ENCODE peak calls at places on chromosome 20, in six cellular contexts. I, E, J, M, C and B are unnamed samples.

GRCh38 chr20:53707341-53708102 is 113.9 kb upstream of the ZNF217 start:
- DNase-seq in M (no peak), E (no peak), I (no peak), J (no peak), C (peak), B (no peak)

GRCh38 chr20:25867776-25868649 is 171.4 kb upstream of the ZNF337 start:
- DNase-seq in J (peak), M (peak), I (no peak), C (no peak), E (peak), B (no peak)

GRCh38 chr20:58651823-58652605 is 931 bp downstream of the STX16 start:
- DNase-seq in E (peak), J (peak), I (no peak), M (peak), C (peak), B (peak)

GRCh38 chr20:12535316-12535715 is 473.5 kb upstream of the SPTLC3 start:
- DNase-seq in I (no peak), E (no peak), J (no peak), C (no peak), M (no peak), B (no peak)

GRCh38 chr20:37315293-37316110 is 26.0 kb downstream of the MANBAL start:
- DNase-seq in I (peak), C (no peak), E (peak), M (no peak), J (no peak), B (no peak)

GRCh38 chr20:24938498-24938897 is 10.6 kb upstream of the CST7 start:
- DNase-seq in E (no peak), I (no peak), M (no peak), C (no peak), J (no peak), B (no peak)

GRCh38 chr20:37163832-37164554 is 15.1 kb upstream of the RPN2 start:
- DNase-seq in C (no peak), J (no peak), E (no peak), M (no peak), I (no peak), B (no peak)

GRCh38 chr20:8858181-8858794 is 210.6 kb upstream of the PLCB4 start:
- DNase-seq in M (no peak), E (no peak), J (no peak), I (no peak), C (no peak), B (no peak)

GRCh38 chr20:44643154-44643519 is 8.4 kb downstream of the ADA start:
- DNase-seq in I (no peak), C (no peak), E (no peak), J (no peak), M (no peak), B (no peak)

GRCh38 chr20:23159256-23159922 is 73.3 kb upstream of the CD93 start:
- DNase-seq in M (no peak), J (no peak), C (no peak), E (peak), I (no peak), B (no peak)

GRCh38 chr20:53752971-53753879 is 159.6 kb upstream of the ZNF217 start:
- DNase-seq in M (no peak), C (peak), J (peak), E (no peak), I (no peak), B (peak)

GRCh38 chr20:3164763-3165410 is 5.2 kb upstream of the FASTKD5 start:
- DNase-seq in E (no peak), J (no peak), I (no peak), C (no peak), M (no peak), B (no peak)

GRCh38 chr20:62170536-62170935 is 12.3 kb upstream of the MTG2 start:
- DNase-seq in E (no peak), C (no peak), M (no peak), I (no peak), J (no peak), B (no peak)

GRCh38 chr20:62172666-62173065 is 10.2 kb upstream of the MTG2 start:
- DNase-seq in J (no peak), C (no peak), I (no peak), M (no peak), E (peak), B (no peak)

GRCh38 chr20:62168890-62169435 is 13.9 kb upstream of the MTG2 start:
- DNase-seq in I (no peak), C (no peak), M (no peak), E (no peak), J (no peak), B (no peak)

GRCh38 chr20:62174021-62174804 is 8.6 kb upstream of the MTG2 start:
- DNase-seq in M (no peak), E (no peak), J (no peak), C (no peak), I (no peak), B (no peak)

GRCh38 chr20:62171245-62171644 is 11.6 kb upstream of the MTG2 start:
- DNase-seq in I (no peak), E (peak), C (no peak), J (no peak), M (no peak), B (no peak)
- TF ChIP-seq CTCF in I (no peak), E (no peak), C (no peak), J (no peak), M (no peak), B (no peak)

DNA sequence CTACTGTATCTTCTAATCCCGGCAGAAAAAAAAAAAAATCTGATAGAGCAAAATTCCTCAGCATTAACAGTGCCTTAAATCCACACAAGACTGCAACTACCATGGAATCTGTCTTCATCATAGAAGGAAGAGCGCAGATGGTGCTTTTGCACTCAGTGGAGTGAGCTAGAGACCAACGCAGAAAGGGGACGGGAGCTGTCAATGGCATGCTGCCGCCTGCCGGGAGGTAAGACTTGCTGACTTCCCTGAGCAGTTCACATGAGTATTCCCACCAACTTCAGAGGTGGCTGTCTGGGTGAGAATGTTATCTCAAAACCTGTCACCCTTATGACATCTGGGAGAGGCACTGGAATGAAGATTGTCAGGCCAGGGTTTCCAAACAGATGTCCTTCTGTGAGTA is 35.6 kb downstream of the DZANK1 start:
- DNase-seq in J (no peak), M (no peak), C (no peak), E (no peak), I (no peak), B (no peak)
- TF ChIP-seq CTCF in J (no peak), M (no peak), C (no peak), E (no peak), I (no peak), B (no peak)

GRCh38 chr20:61797200-61797599 is 268.5 kb downstream of the TAF4 start:
- DNase-seq in I (no peak), E (no peak), J (no peak), M (no peak), C (no peak), B (no peak)
- TF ChIP-seq CTCF in I (no peak), E (no peak), J (no peak), M (no peak), C (no peak), B (no peak)

GRCh38 chr20:46715292-46715756 is 5.9 kb downstream of the SLC2A10 start:
- DNase-seq in M (peak), I (peak), C (peak), E (no peak), J (peak), B (no peak)
- TF ChIP-seq CTCF in M (peak), I (peak), C (no peak), E (no peak), J (peak), B (no peak)

DNA sequence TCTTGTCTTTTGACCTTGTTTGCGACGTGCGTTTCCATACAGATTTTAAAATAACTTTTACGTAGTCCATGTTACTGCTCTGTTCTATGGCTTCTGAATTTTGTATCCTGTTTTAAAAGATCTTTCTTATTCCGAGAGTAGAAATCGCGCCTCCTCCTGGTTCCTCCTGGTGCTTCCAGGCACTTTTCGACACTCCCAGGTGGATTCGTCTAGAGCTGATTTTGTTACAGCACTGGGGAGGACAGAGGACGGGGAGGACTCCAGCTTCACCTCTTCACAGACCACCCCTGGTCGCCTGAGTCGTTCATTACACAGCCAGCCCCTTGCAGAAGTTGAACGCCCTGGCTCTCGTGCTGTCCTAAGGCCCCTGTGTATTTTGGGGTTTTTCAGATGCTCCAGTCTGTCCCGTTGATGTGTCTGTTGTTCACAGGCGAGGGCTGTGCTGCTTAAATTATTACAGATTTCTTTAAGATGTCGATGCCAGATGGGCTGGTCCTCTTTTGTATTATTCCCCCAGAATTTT is 30.4 kb downstream of the COL20A1 start:
- DNase-seq in I (no peak), J (no peak), E (no peak), M (no peak), C (no peak), B (no peak)
- TF ChIP-seq CTCF in I (no peak), J (no peak), E (no peak), M (no peak), C (peak), B (no peak)

DNA sequence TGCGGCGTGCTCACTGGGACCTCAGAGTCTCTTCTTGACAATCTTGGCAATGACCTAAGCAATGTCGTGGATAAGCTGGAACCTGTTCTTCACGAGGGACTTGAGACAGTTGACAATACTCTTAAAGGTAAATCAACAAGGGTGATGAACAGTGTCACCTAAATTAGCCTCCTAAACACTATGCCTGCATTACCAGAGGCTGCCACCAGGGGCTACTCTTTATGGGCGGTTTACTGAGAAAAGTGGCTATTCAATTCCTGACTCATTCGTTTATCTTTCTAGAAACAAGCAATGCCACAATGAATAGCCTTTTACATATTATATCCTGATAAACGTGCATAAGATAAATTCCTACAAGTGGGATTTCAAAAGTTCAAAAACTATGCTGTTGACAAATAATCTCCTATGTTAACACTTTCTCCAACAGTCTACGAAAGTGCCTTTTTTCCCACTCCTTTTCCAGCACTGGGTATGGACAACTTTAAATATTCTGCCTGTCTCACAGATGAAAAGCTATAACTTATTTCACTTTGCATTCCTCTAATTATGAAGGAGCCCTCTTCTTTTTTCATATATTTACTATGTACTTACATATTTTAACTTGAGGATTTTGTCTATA is 1.3 kb downstream of the BPIFA2 start:
- DNase-seq in E (no peak), C (peak), J (no peak), M (no peak), I (no peak), B (no peak)
- TF ChIP-seq CTCF in E (peak), C (peak), J (no peak), M (peak), I (no peak), B (peak)